ENCODE peak calls at places on chromosomes 3 and 15, in four cellular contexts. E, D, R and H are unnamed samples.

GRCh38 chr3:119170821-119171220 is 2.6 kb upstream of the UPK1B start:
- DNase-seq in R (no peak), E (no peak), D (no peak), H (no peak)

GRCh38 chr3:23863060-23863459 is 53.7 kb downstream of the NKIRAS1 start:
- DNase-seq in R (no peak), D (no peak), E (no peak), H (no peak)

GRCh38 chr15:76987896-76988860 is 6.7 kb upstream of the PSTPIP1 start:
- DNase-seq in E (no peak), R (no peak), D (peak), H (no peak)

GRCh38 chr3:166190360-166190759 is 353.1 kb upstream of the BCHE start:
- DNase-seq in R (no peak), D (no peak), E (no peak), H (no peak)

GRCh38 chr15:80743189-80743833 is 35.9 kb upstream of the CEMIP start:
- DNase-seq in E (no peak), D (no peak), R (no peak), H (no peak)

GRCh38 chr3:179189764-179190163 is 41.6 kb downstream of the PIK3CA start:
- DNase-seq in E (no peak), D (no peak), R (no peak), H (no peak)

GRCh38 chr15:69718916-69719315 is 266.3 kb downstream of the RPLP1 start:
- DNase-seq in D (no peak), E (no peak), R (no peak), H (peak)

GRCh38 chr3:141311170-141311495 is 57.2 kb upstream of the ZBTB38 start:
- DNase-seq in D (no peak), R (no peak), E (no peak), H (no peak)

GRCh38 chr3:126132751-126133511 is 47.5 kb downstream of the ALDH1L1 start:
- DNase-seq in D (no peak), E (no peak), R (peak), H (no peak)

GRCh38 chr3:172217877-172218276 is 178.5 kb downstream of the FNDC3B start:
- DNase-seq in R (no peak), D (no peak), E (no peak), H (no peak)